ENCODE peak calls at places on chromosomes 5 and 9, in four cellular contexts. A, U, J and C are unnamed samples. For H3K79me2, the result is how much of the 10 kb centered on the place peaks cover.

GRCh38 chr5:4855889-4856288 is 284.2 kb upstream of the ADAMTS16 start:
- DNase-seq in A (no peak), U (no peak), J (no peak), C (no peak)

GRCh38 chr5:117463836-117464235 is 889.2 kb upstream of the SEMA6A start:
- DNase-seq in A (no peak), U (no peak), J (no peak), C (no peak)

GRCh38 chr5:1206521-1207412 is 5.4 kb downstream of the SLC6A19 start:
- DNase-seq in A (no peak), U (no peak), J (no peak), C (no peak)

GRCh38 chr9:69743930-69744329 is 15.9 kb downstream of the PTAR1 start:
- DNase-seq in A (no peak), U (no peak), J (peak), C (no peak)

GRCh38 chr5:14467886-14468285 is 113.7 kb upstream of the OTULINL start:
- DNase-seq in A (no peak), U (no peak), J (no peak), C (no peak)

GRCh38 chr5:9956725-9957124 is 293.0 kb downstream of the ATPSCKMT start:
- DNase-seq in A (no peak), U (no peak), J (no peak), C (no peak)

GRCh38 chr5:150107909-150108447 is 21.6 kb upstream of the CSF1R start:
- DNase-seq in A (no peak), U (peak), J (no peak), C (peak)

GRCh38 chr9:109574061-109574882 is 76.2 kb upstream of the PTPN3 start:
- DNase-seq in A (peak), U (peak), J (peak), C (peak)

GRCh38 chr5:133807348-133807747 is 161.1 kb downstream of the C5orf15 start:
- DNase-seq in A (no peak), U (no peak), J (no peak), C (no peak)

GRCh38 chr5:92064993-92065392 is 681.9 kb upstream of the ARRDC3 start:
- DNase-seq in A (no peak), U (no peak), J (no peak), C (no peak)

GRCh38 chr5:430214-430925 is 12.6 kb upstream of the EXOC3 start:
- DNase-seq in A (no peak), U (no peak), J (no peak), C (peak)

GRCh38 chr5:154296525-154297159 is 106.1 kb downstream of the GALNT10 start:
- DNase-seq in A (no peak), U (peak), J (no peak), C (no peak)

GRCh38 chr5:476102-476813 is 33.3 kb downstream of the EXOC3 start:
- DNase-seq in A (no peak), U (no peak), J (no peak), C (peak)

GRCh38 chr5:7714119-7714518 is 136.8 kb downstream of the CFAP90 start:
- DNase-seq in A (no peak), U (peak), J (no peak), C (no peak)

GRCh38 chr5:135255461-135256178 is 143.4 kb downstream of the MACROH2A1 start:
- DNase-seq in A (peak), U (no peak), J (no peak), C (no peak)

GRCh38 chr9:119215651-119216050 is 153.6 kb downstream of the BRINP1 start:
- DNase-seq in A (no peak), U (no peak), J (no peak), C (no peak)

GRCh38 chr5:56200856-56201638 is 32.1 kb downstream of the ANKRD55 start:
- DNase-seq in A (peak), U (peak), J (peak), C (peak)

GRCh38 chr5:31993182-31993961 is 180.7 kb downstream of the GOLPH3 start:
- DNase-seq in A (no peak), U (no peak), J (no peak), C (peak)

GRCh38 chr9:116096853-116097252 is 56.7 kb upstream of the PAPPA start:
- DNase-seq in A (no peak), U (no peak), J (peak), C (no peak)

GRCh38 chr9:77978086-77978781 is 53.4 kb downstream of the GNAQ start:
- DNase-seq in A (no peak), U (no peak), J (no peak), C (no peak)

GRCh38 chr5:83441752-83442151 is 29.8 kb upstream of the VCAN start:
- DNase-seq in A (no peak), U (no peak), J (no peak), C (no peak)

GRCh38 chr5:126016256-126016655 is 407.0 kb upstream of the GRAMD2B start:
- DNase-seq in A (no peak), U (no peak), J (no peak), C (no peak)

GRCh38 chr5:8340739-8341344 is 471.9 kb downstream of the MTRR start:
- DNase-seq in A (peak), U (peak), J (peak), C (no peak)

GRCh38 chr9:114184071-114184470 is 28.7 kb downstream of the COL27A1 start:
- DNase-seq in A (no peak), U (no peak), J (no peak), C (peak)

GRCh38 chr5:135999396-136000139 is 29.2 kb upstream of the TGFBI start:
- DNase-seq in A (no peak), U (no peak), J (no peak), C (peak)

GRCh38 chr5:27652505-27652904 is 614.1 kb upstream of the CDH9 start:
- DNase-seq in A (peak), U (no peak), J (peak), C (no peak)

DNA sequence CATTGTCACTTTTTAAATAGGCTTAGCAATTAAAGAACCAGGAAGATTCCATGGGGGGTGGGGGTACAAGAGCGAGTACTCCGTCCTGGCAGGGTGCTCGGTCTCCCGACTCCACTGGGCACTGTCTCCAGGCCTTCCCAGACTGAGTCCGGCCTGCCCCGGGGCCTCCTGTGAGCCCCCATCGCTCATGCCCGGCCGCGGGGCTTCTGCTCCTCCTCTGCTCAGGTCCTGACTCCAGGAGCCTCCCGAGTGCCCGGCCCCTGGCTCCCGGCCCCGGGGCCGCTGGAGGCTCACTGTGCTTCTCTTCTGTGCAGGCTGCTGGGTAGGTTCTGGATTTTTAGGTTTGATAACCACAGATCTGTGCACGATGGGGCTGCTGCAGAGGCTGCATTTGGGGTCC is 75.0 kb upstream of the RXRA start:
- DNase-seq in A (no peak), U (no peak), J (no peak), C (no peak)
- H2AFZ ChIP-seq in A (no peak), U (no peak), J (no peak), C (no peak)

GRCh38 chr9:121197135-121197534 is 4.5 kb downstream of the RAB14 start:
- DNase-seq in A (no peak), U (no peak), J (no peak), C (no peak)

GRCh38 chr9:121200346-121200745 is 1.3 kb downstream of the RAB14 start:
- DNase-seq in A (no peak), U (peak), J (no peak), C (no peak)

GRCh38 chr9:121199921-121200320 is 1.7 kb downstream of the RAB14 start:
- DNase-seq in A (no peak), U (no peak), J (no peak), C (no peak)

GRCh38 chr9:121196389-121196788 is 5.3 kb downstream of the RAB14 start:
- DNase-seq in A (no peak), U (no peak), J (no peak), C (no peak)

GRCh38 chr9:121198512-121199042 is 3.1 kb downstream of the RAB14 start:
- DNase-seq in A (no peak), U (no peak), J (no peak), C (no peak)
- H3K79me2 ChIP-seq in A (half or more), U (half or more), J (half or more), C (half or more)

GRCh38 chr5:64944868-64945267 is 176.1 kb downstream of the CWC27 start:
- DNase-seq in A (no peak), U (no peak), J (no peak), C (no peak)

GRCh38 chr5:64942460-64942859 is 173.7 kb downstream of the CWC27 start:
- DNase-seq in A (no peak), U (no peak), J (no peak), C (no peak)

DNA sequence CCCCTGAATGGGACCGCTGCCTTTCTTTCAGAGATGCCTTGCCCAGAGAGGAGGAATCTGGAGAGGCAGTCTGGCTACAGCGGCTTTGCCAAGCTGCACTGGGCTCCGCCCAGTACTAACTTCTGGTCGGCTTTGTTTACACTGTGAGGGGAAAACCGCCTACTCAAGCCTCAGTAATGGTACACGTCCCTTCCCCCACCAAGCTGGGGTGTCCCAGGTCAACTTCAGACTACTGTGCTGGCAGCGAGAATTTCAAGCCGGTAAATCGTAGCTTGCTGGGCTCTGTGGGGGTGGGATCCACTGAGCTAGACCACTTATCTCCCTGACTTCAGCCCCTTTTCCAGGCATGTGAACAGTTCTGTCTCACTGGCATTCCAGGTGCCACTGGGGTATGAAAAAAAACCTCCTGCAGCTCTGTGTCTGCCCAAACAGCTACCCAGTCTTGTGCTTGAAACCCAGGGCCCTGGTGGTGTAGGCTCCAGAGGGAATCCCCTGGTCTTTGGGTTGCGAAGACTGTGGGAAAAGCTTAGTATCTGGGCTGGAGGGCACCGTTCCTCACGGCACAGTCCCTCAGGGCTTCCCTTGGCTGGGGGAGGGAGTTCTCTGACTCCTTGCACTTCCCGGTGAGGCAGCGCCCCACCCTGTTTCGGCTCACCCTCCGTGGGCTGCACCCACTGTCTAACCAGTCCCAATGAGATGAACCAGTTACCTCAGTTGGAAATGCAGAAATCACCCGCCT is 171.2 kb downstream of the CWC27 start:
- DNase-seq in A (peak), U (peak), J (peak), C (peak)
- H3K4me3 ChIP-seq in A (peak), U (no peak), J (peak), C (peak)

GRCh38 chr5:141714542-141715303 is 32.7 kb upstream of the ARAP3 start:
- DNase-seq in A (no peak), U (no peak), J (no peak), C (no peak)
- H2AFZ ChIP-seq in A (no peak), U (no peak), J (peak), C (no peak)

GRCh38 chr9:75109210-75109839 is 21.0 kb downstream of the OSTF1 start:
- DNase-seq in A (no peak), U (no peak), J (no peak), C (no peak)
- H3K79me2 ChIP-seq in A (under half), U (under half), J (under half), C (half or more)

GRCh38 chr9:87750726-87751125 is 24.8 kb downstream of the CTSL start:
- DNase-seq in A (no peak), U (no peak), J (no peak), C (no peak)

GRCh38 chr9:87749335-87750035 is 23.6 kb downstream of the CTSL start:
- DNase-seq in A (no peak), U (no peak), J (no peak), C (no peak)

GRCh38 chr9:87746186-87746585 is 20.3 kb downstream of the CTSL start:
- DNase-seq in A (no peak), U (no peak), J (no peak), C (no peak)

GRCh38 chr9:87751423-87751822 is 25.5 kb downstream of the CTSL start:
- DNase-seq in A (no peak), U (no peak), J (no peak), C (no peak)

DNA sequence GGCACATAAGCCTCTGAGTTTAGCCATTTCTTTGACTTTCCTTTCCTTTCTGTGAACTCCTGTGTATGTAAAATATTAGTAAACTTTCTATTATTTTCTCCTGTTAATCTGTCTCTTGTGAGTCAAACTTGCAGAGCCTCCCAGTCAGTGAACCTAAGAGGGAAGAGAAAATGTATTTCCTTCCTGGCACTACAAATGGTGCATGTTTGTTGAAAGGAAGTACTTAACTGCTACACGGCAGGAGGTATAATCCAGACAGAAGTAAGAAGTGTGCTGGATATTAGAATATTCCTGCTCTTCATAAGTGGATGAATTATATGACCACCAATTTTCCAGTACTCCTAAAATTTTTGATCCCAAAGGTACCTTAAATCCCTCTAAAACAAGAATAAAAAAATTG is 23.0 kb downstream of the CTSL start:
- DNase-seq in A (no peak), U (no peak), J (no peak), C (no peak)
- H3K4me3 ChIP-seq in A (no peak), U (no peak), J (no peak), C (no peak)

GRCh38 chr5:96729156-96729555 is 67.0 kb downstream of the CAST start:
- DNase-seq in A (no peak), U (no peak), J (no peak), C (peak)

GRCh38 chr5:96721351-96721970 is 59.3 kb downstream of the CAST start:
- DNase-seq in A (no peak), U (no peak), J (no peak), C (no peak)

GRCh38 chr5:96725257-96725656 is 63.1 kb downstream of the CAST start:
- DNase-seq in A (no peak), U (no peak), J (no peak), C (no peak)

GRCh38 chr5:96726802-96727201 is 64.6 kb downstream of the CAST start:
- DNase-seq in A (no peak), U (no peak), J (no peak), C (no peak)
- H2AFZ ChIP-seq in A (no peak), U (no peak), J (no peak), C (no peak)